ENCODE peak calls at places on chromosomes 7 and 10, in eight cellular contexts. I is DMS153; L is ureter; P is activated T-cell treated with anti-CD3 and anti-CD28 coated beads, Interleukin-2, amount 50 U/mL, for 72 hours; S is T-helper 2 cell; B is mucosa of gallbladder; J is M059J; M is NCI-H510A treated with DMSO at 0.1 percent for 48 hours. W is an unnamed sample.

GRCh38 chr10:73653701-73654100 is 2.1 kb downstream of the SYNPO2L start:
- DNase-seq in I (no peak), L (no peak), P (no peak), S (peak; percentile 41), B (no peak), J (peak; percentile 53), M (no peak), W (no peak)

GRCh38 chr7:101935521-101936141 is 118.2 kb downstream of the CUX1 start:
- DNase-seq in I (no peak), L (peak; percentile 61), P (no peak), S (no peak), B (peak; percentile 90), J (no peak), M (no peak), W (no peak)

GRCh38 chr7:89837515-89837914 is 316.8 kb upstream of the STEAP1 start:
- DNase-seq in I (no peak), L (no peak), P (no peak), S (no peak), B (no peak), J (peak; percentile 2), M (no peak), W (no peak)

GRCh38 chr10:103736763-103737162 is 118.6 kb downstream of the SH3PXD2A start:
- DNase-seq in I (peak; percentile 20), L (no peak), P (no peak), S (peak; percentile 45), B (no peak), J (peak; percentile 53), M (peak; percentile 83), W (peak; percentile 66)

GRCh38 chr7:31106303-31107105 is 54.4 kb downstream of the ADCYAP1R1 start:
- DNase-seq in I (no peak), L (peak; percentile 37), P (no peak), S (no peak), B (no peak), J (no peak), M (no peak), W (peak; percentile 32)

GRCh38 chr10:109504401-109504800 is 418.9 kb downstream of the XPNPEP1 start:
- DNase-seq in I (no peak), L (no peak), P (no peak), S (no peak), B (no peak), J (peak; percentile 4), M (no peak), W (no peak)

GRCh38 chr7:77484785-77485184 is 52.3 kb upstream of the PTPN12 start:
- DNase-seq in I (no peak), L (no peak), P (no peak), S (no peak), B (no peak), J (no peak), M (no peak), W (no peak)

GRCh38 chr10:62681211-62681940 is 123.1 kb upstream of the ADO start:
- DNase-seq in I (no peak), L (no peak), P (peak; percentile 92), S (peak; percentile 78), B (no peak), J (no peak), M (no peak), W (no peak)

GRCh38 chr7:54349259-54349658 is 192.9 kb upstream of the VSTM2A start:
- DNase-seq in I (no peak), L (no peak), P (no peak), S (no peak), B (no peak), J (peak; percentile 4), M (no peak), W (no peak)

GRCh38 chr10:133335238-133336122 is 1.2 kb downstream of the CALY start:
- DNase-seq in I (no peak), L (no peak), P (peak; percentile 67), S (peak; percentile 79), B (peak; percentile 60), J (peak; percentile 42), M (no peak), W (peak; percentile 79)

GRCh38 chr7:116499168-116500070 is at the start of gene CAV2:
- DNase-seq in I (peak; percentile 31), L (peak; percentile 71), P (peak; percentile 25), S (no peak), B (peak; percentile 44), J (peak; percentile 73), M (peak; percentile 29), W (peak; percentile 66)

W was measured in ecto neural progenitor cell.